ENCODE peak calls at places on chromosome 2, in four cellular contexts. One of them, this sample, is unnamed.

GRCh38 chr2:3470166-3470651 is 49.1 kb downstream of the ADI1 start:
- DNase-seq in hepatic stellate cell: peak
- DNase-seq in activated T-cell treated with anti-CD3 and anti-CD28 coated beads, Interleukin-2, amount 50 U/mL, for 72 hours: no peak
- DNase-seq in HTR-8/SVneo: peak
- DNase-seq in this sample: peak

GRCh38 chr2:151756820-151757219 is 22.5 kb upstream of the NEB start:
- DNase-seq in HTR-8/SVneo: no peak
- DNase-seq in activated T-cell treated with anti-CD3 and anti-CD28 coated beads, Interleukin-2, amount 50 U/mL, for 72 hours: no peak
- DNase-seq in hepatic stellate cell: no peak
- DNase-seq in this sample: no peak

GRCh38 chr2:43246641-43247040 is 20.2 kb upstream of the ZFP36L2 start:
- DNase-seq in hepatic stellate cell: no peak
- DNase-seq in activated T-cell treated with anti-CD3 and anti-CD28 coated beads, Interleukin-2, amount 50 U/mL, for 72 hours: no peak
- DNase-seq in HTR-8/SVneo: no peak
- DNase-seq in this sample: no peak

GRCh38 chr2:178498137-178498536 is 17.9 kb downstream of the PLEKHA3 start:
- DNase-seq in activated T-cell treated with anti-CD3 and anti-CD28 coated beads, Interleukin-2, amount 50 U/mL, for 72 hours: no peak
- DNase-seq in HTR-8/SVneo: no peak
- DNase-seq in hepatic stellate cell: no peak
- DNase-seq in this sample: no peak

GRCh38 chr2:148493822-148494563 is 150.6 kb upstream of the EPC2 start:
- DNase-seq in activated T-cell treated with anti-CD3 and anti-CD28 coated beads, Interleukin-2, amount 50 U/mL, for 72 hours: no peak
- DNase-seq in HTR-8/SVneo: no peak
- DNase-seq in hepatic stellate cell: no peak
- DNase-seq in this sample: no peak

GRCh38 chr2:73004889-73005596 is 66.5 kb downstream of the SFXN5 start:
- DNase-seq in activated T-cell treated with anti-CD3 and anti-CD28 coated beads, Interleukin-2, amount 50 U/mL, for 72 hours: no peak
- DNase-seq in hepatic stellate cell: no peak
- DNase-seq in HTR-8/SVneo: no peak
- DNase-seq in this sample: no peak

GRCh38 chr2:177327065-177327464 is 62.5 kb upstream of the NFE2L2 start:
- DNase-seq in activated T-cell treated with anti-CD3 and anti-CD28 coated beads, Interleukin-2, amount 50 U/mL, for 72 hours: no peak
- DNase-seq in HTR-8/SVneo: no peak
- DNase-seq in hepatic stellate cell: no peak
- DNase-seq in this sample: no peak

GRCh38 chr2:55224761-55225261 is 7.3 kb downstream of the CLHC1 start:
- DNase-seq in HTR-8/SVneo: no peak
- DNase-seq in hepatic stellate cell: no peak
- DNase-seq in activated T-cell treated with anti-CD3 and anti-CD28 coated beads, Interleukin-2, amount 50 U/mL, for 72 hours: no peak
- DNase-seq in this sample: no peak

GRCh38 chr2:120305296-120305695 is 40.6 kb upstream of the INHBB start:
- DNase-seq in HTR-8/SVneo: no peak
- DNase-seq in activated T-cell treated with anti-CD3 and anti-CD28 coated beads, Interleukin-2, amount 50 U/mL, for 72 hours: no peak
- DNase-seq in hepatic stellate cell: no peak
- DNase-seq in this sample: no peak

GRCh38 chr2:75221872-75222271 is 22.6 kb upstream of the TACR1 start:
- DNase-seq in activated T-cell treated with anti-CD3 and anti-CD28 coated beads, Interleukin-2, amount 50 U/mL, for 72 hours: no peak
- DNase-seq in hepatic stellate cell: peak
- DNase-seq in HTR-8/SVneo: no peak
- DNase-seq in this sample: peak

GRCh38 chr2:108451976-108452375 is 3.0 kb downstream of the GCC2 start:
- DNase-seq in hepatic stellate cell: no peak
- DNase-seq in HTR-8/SVneo: no peak
- DNase-seq in activated T-cell treated with anti-CD3 and anti-CD28 coated beads, Interleukin-2, amount 50 U/mL, for 72 hours: no peak
- DNase-seq in this sample: no peak

GRCh38 chr2:70371753-70372152 is 69.9 kb upstream of the FAM136A start:
- DNase-seq in HTR-8/SVneo: peak
- DNase-seq in hepatic stellate cell: peak
- DNase-seq in activated T-cell treated with anti-CD3 and anti-CD28 coated beads, Interleukin-2, amount 50 U/mL, for 72 hours: no peak
- DNase-seq in this sample: peak

GRCh38 chr2:41475959-41476358 is 571.9 kb upstream of the PKDCC start:
- DNase-seq in activated T-cell treated with anti-CD3 and anti-CD28 coated beads, Interleukin-2, amount 50 U/mL, for 72 hours: no peak
- DNase-seq in HTR-8/SVneo: no peak
- DNase-seq in hepatic stellate cell: no peak
- DNase-seq in this sample: no peak

GRCh38 chr2:158984554-158985207 is 16.2 kb downstream of the TANC1 start:
- DNase-seq in HTR-8/SVneo: no peak
- DNase-seq in activated T-cell treated with anti-CD3 and anti-CD28 coated beads, Interleukin-2, amount 50 U/mL, for 72 hours: no peak
- DNase-seq in hepatic stellate cell: no peak
- DNase-seq in this sample: no peak

GRCh38 chr2:65436825-65437221 is 4.4 kb upstream of the SPRED2 start:
- DNase-seq in activated T-cell treated with anti-CD3 and anti-CD28 coated beads, Interleukin-2, amount 50 U/mL, for 72 hours: peak
- DNase-seq in hepatic stellate cell: no peak
- DNase-seq in HTR-8/SVneo: no peak
- DNase-seq in this sample: no peak

GRCh38 chr2:142827170-142827569 is 50.3 kb upstream of the KYNU start:
- DNase-seq in activated T-cell treated with anti-CD3 and anti-CD28 coated beads, Interleukin-2, amount 50 U/mL, for 72 hours: no peak
- DNase-seq in HTR-8/SVneo: no peak
- DNase-seq in hepatic stellate cell: no peak
- DNase-seq in this sample: no peak

This sample was measured in H54.